ENCODE peak calls at places on chromosomes 12 and 14, in ten cellular contexts. Q, W, E, O, D, L, K, A, T and F are unnamed samples.

GRCh38 chr14:74368441-74368840 is 20.2 kb downstream of the VRTN start:
- DNase-seq in Q (no peak), W (no peak), E (no peak), O (no peak), D (no peak), L (no peak), K (no peak), A (no peak), T (peak), F (no peak)

GRCh38 chr14:46058964-46059580 is 592.5 kb downstream of the RPL10L start:
- DNase-seq in Q (no peak), W (no peak), E (no peak), O (no peak), D (peak), L (no peak), K (no peak), A (no peak), T (no peak), F (no peak)

GRCh38 chr14:104316121-104316722 is 177.8 kb downstream of the KIF26A start:
- DNase-seq in Q (no peak), W (no peak), E (no peak), O (no peak), D (no peak), L (peak), K (no peak), A (no peak), T (no peak), F (no peak)

GRCh38 chr14:51576899-51577298 is 74.8 kb upstream of the FRMD6 start:
- DNase-seq in Q (no peak), W (no peak), E (no peak), O (no peak), D (no peak), L (no peak), K (no peak), A (no peak), T (no peak), F (no peak)

GRCh38 chr12:32110417-32110816 is 3.8 kb downstream of the BICD1 start:
- DNase-seq in Q (no peak), W (no peak), E (no peak), O (no peak), D (no peak), L (no peak), K (no peak), A (no peak), T (no peak), F (no peak)

GRCh38 chr12:26728205-26729050 is 104.6 kb downstream of the ITPR2 start:
- DNase-seq in Q (no peak), W (no peak), E (no peak), O (no peak), D (peak), L (no peak), K (no peak), A (no peak), T (no peak), F (no peak)

GRCh38 chr12:113130457-113131135 is 5.0 kb downstream of the RASAL1 start:
- DNase-seq in Q (no peak), W (no peak), E (peak), O (no peak), D (no peak), L (peak), K (peak), A (peak), T (no peak), F (no peak)

GRCh38 chr14:105877645-105878044 is 351.3 kb downstream of the TMEM121 start:
- DNase-seq in Q (no peak), W (no peak), E (no peak), O (no peak), D (no peak), L (peak), K (no peak), A (no peak), T (no peak), F (no peak)

GRCh38 chr12:125214289-125214688 is 149.1 kb downstream of the AACS start:
- DNase-seq in Q (no peak), W (no peak), E (no peak), O (no peak), D (no peak), L (no peak), K (no peak), A (no peak), T (no peak), F (no peak)

GRCh38 chr12:66409195-66409871 is 107.0 kb downstream of the HELB start:
- DNase-seq in Q (no peak), W (no peak), E (peak), O (no peak), D (peak), L (no peak), K (peak), A (peak), T (peak), F (peak)

GRCh38 chr14:102588821-102589220 is 3.6 kb upstream of the RCOR1 start:
- DNase-seq in Q (no peak), W (no peak), E (no peak), O (no peak), D (no peak), L (no peak), K (no peak), A (no peak), T (no peak), F (no peak)

GRCh38 chr14:91113829-91114078 is at the start of gene DGLUCY:
- DNase-seq in Q (peak), W (no peak), E (peak), O (no peak), D (peak), L (peak), K (peak), A (no peak), T (peak), F (no peak)

GRCh38 chr14:82080319-82080718 is 546.7 kb upstream of the SEL1L start:
- DNase-seq in Q (no peak), W (no peak), E (no peak), O (no peak), D (no peak), L (no peak), K (no peak), A (no peak), T (no peak), F (no peak)

GRCh38 chr14:69319911-69320310 is 60.0 kb downstream of the GALNT16 start:
- DNase-seq in Q (no peak), W (no peak), E (no peak), O (no peak), D (no peak), L (peak), K (no peak), A (no peak), T (no peak), F (no peak)

GRCh38 chr12:6193853-6194815 is 6.1 kb upstream of the CD9 start:
- DNase-seq in Q (no peak), W (no peak), E (peak), O (peak), D (no peak), L (peak), K (no peak), A (no peak), T (no peak), F (no peak)

GRCh38 chr14:52266782-52267181 is 716 bp upstream of the PTGDR start:
- DNase-seq in Q (no peak), W (no peak), E (peak), O (no peak), D (no peak), L (no peak), K (no peak), A (no peak), T (no peak), F (no peak)